ENCODE peak calls at places on chromosome 1, in six cellular contexts. O, U, X, J, D and E are unnamed samples.

GRCh38 chr1:71417421-71417820 is 336.6 kb upstream of the ZRANB2 start:
- DNase-seq in O (no peak), U (no peak), X (no peak), J (no peak), D (no peak), E (no peak)

GRCh38 chr1:27968692-27969091 is 8.9 kb downstream of the XKR8 start:
- DNase-seq in O (no peak), U (no peak), X (no peak), J (peak; percentile 33), D (no peak), E (no peak)

GRCh38 chr1:29117381-29117780 is 6.3 kb downstream of the TMEM200B start:
- DNase-seq in O (no peak), U (no peak), X (no peak), J (no peak), D (no peak), E (no peak)

GRCh38 chr1:89673251-89673650 is 40.3 kb downstream of the LRRC8C start:
- DNase-seq in O (no peak), U (no peak), X (no peak), J (no peak), D (no peak), E (no peak)

GRCh38 chr1:155472491-155472890 is 90.1 kb downstream of the ASH1L start:
- DNase-seq in O (no peak), U (no peak), X (no peak), J (no peak), D (no peak), E (no peak)

GRCh38 chr1:78003882-78004718 is 639 bp upstream of the DNAJB4 start:
- DNase-seq in O (peak; percentile 58), U (peak; percentile 75), X (peak; percentile 48), J (peak; percentile 78), D (no peak), E (no peak)

GRCh38 chr1:200732438-200732837 is 6.3 kb upstream of the CAMSAP2 start:
- DNase-seq in O (no peak), U (no peak), X (no peak), J (no peak), D (no peak), E (no peak)

GRCh38 chr1:86750076-86750475 is 45.7 kb downstream of the SH3GLB1 start:
- DNase-seq in O (no peak), U (no peak), X (no peak), J (no peak), D (no peak), E (no peak)

GRCh38 chr1:58439946-58440345 is 106.6 kb downstream of the OMA1 start:
- DNase-seq in O (no peak), U (no peak), X (no peak), J (no peak), D (no peak), E (no peak)

GRCh38 chr1:34645919-34646318 is 108.9 kb upstream of the GJB5 start:
- DNase-seq in O (no peak), U (no peak), X (no peak), J (no peak), D (no peak), E (no peak)

GRCh38 chr1:162631546-162632233 is 574 bp upstream of the DDR2 start:
- DNase-seq in O (no peak), U (peak; percentile 79), X (no peak), J (no peak), D (no peak), E (peak; percentile 35)

GRCh38 chr1:101137144-101138126 is 99.4 kb upstream of the S1PR1 start:
- DNase-seq in O (no peak), U (no peak), X (no peak), J (no peak), D (no peak), E (no peak)

GRCh38 chr1:42932442-42932941 is 26.2 kb downstream of the SLC2A1 start:
- DNase-seq in O (no peak), U (no peak), X (no peak), J (no peak), D (no peak), E (no peak)

GRCh38 chr1:41048540-41048939 is 27.0 kb upstream of the SLFNL1 start:
- DNase-seq in O (no peak), U (no peak), X (no peak), J (no peak), D (no peak), E (no peak)

GRCh38 chr1:87331319-87332269 is 2.9 kb downstream of the LMO4 start:
- DNase-seq in O (peak; percentile 83), U (peak; percentile 90), X (peak; percentile 51), J (peak; percentile 56), D (no peak), E (peak; percentile 79)

GRCh38 chr1:109620396-109620817 is 770 bp downstream of the AMPD2 start:
- DNase-seq in O (peak; percentile 44), U (peak; percentile 77), X (no peak), J (no peak), D (no peak), E (no peak)

GRCh38 chr1:17875882-17876280 is 120.7 kb downstream of the ACTL8 start:
- DNase-seq in O (no peak), U (peak; percentile 25), X (no peak), J (no peak), D (no peak), E (peak; percentile 58)

GRCh38 chr1:36560177-36560576 is 77.5 kb upstream of the CSF3R start:
- DNase-seq in O (no peak), U (no peak), X (no peak), J (no peak), D (no peak), E (no peak)

GRCh38 chr1:117592155-117592554 is 13.7 kb upstream of the TENT5C start:
- DNase-seq in O (peak; percentile 36), U (no peak), X (peak; percentile 73), J (peak; percentile 62), D (no peak), E (no peak)

GRCh38 chr1:54310439-54311328 is 95.5 kb downstream of the SSBP3 start:
- DNase-seq in O (peak; percentile 49), U (no peak), X (no peak), J (peak; percentile 40), D (no peak), E (peak; percentile 56)

GRCh38 chr1:35359995-35360394 is 91.5 kb downstream of the ZMYM4 start:
- DNase-seq in O (no peak), U (no peak), X (no peak), J (no peak), D (no peak), E (no peak)

GRCh38 chr1:211928993-211929637 is 98.6 kb upstream of the LPGAT1 start:
- DNase-seq in O (peak; percentile 71), U (no peak), X (peak; percentile 50), J (no peak), D (no peak), E (no peak)

GRCh38 chr1:71448444-71448843 is 367.6 kb upstream of the ZRANB2 start:
- DNase-seq in O (no peak), U (no peak), X (no peak), J (no peak), D (no peak), E (no peak)

GRCh38 chr1:155979525-155980343 is 1.4 kb upstream of the ARHGEF2 start:
- DNase-seq in O (peak; percentile 50), U (no peak), X (no peak), J (peak; percentile 56), D (no peak), E (peak; percentile 82)

GRCh38 chr1:11046270-11046566 is 821 bp downstream of the MASP2 start:
- DNase-seq in O (no peak), U (peak; percentile 40), X (no peak), J (no peak), D (no peak), E (no peak)

GRCh38 chr1:199041173-199041914 is 402.5 kb downstream of the PTPRC start:
- DNase-seq in O (no peak), U (no peak), X (no peak), J (no peak), D (no peak), E (no peak)

GRCh38 chr1:171595324-171595723 is 26.7 kb upstream of the MYOCOS start:
- DNase-seq in O (no peak), U (no peak), X (no peak), J (no peak), D (no peak), E (no peak)

GRCh38 chr1:67429011-67429527 is 1.1 kb downstream of the SERBP1 start:
- DNase-seq in O (no peak), U (no peak), X (no peak), J (no peak), D (no peak), E (no peak)

GRCh38 chr1:237730826-237731350 is 159.8 kb downstream of the ZP4 start:
- DNase-seq in O (no peak), U (no peak), X (no peak), J (no peak), D (no peak), E (no peak)

GRCh38 chr1:228306275-228307217 is 98.7 kb downstream of the OBSCN start:
- DNase-seq in O (no peak), U (peak; percentile 61), X (no peak), J (peak; percentile 14), D (no peak), E (peak; percentile 5)

GRCh38 chr1:178693368-178693767 is 31.7 kb upstream of the RALGPS2 start:
- DNase-seq in O (no peak), U (no peak), X (no peak), J (no peak), D (no peak), E (no peak)

GRCh38 chr1:50080904-50081586 is 27.7 kb upstream of the ELAVL4 start:
- DNase-seq in O (no peak), U (no peak), X (no peak), J (no peak), D (no peak), E (no peak)
- TF ChIP-seq POLR2A in O (no peak), U (no peak), X (no peak), J (no peak), D (no peak), E (no peak)

GRCh38 chr1:2557146-2558029 is 1.2 kb downstream of the TNFRSF14 start:
- DNase-seq in O (peak; percentile 84), U (no peak), X (no peak), J (no peak), D (no peak), E (peak; percentile 30)
- TF ChIP-seq CTCF in O (no peak), U (no peak), X (no peak), J (no peak), D (no peak), E (no peak)

GRCh38 chr1:25566186-25566729 is 22.9 kb downstream of the LDLRAP1 start:
- DNase-seq in O (no peak), U (no peak), X (no peak), J (no peak), D (no peak), E (no peak)

GRCh38 chr1:25567710-25568089 is 24.3 kb downstream of the LDLRAP1 start:
- DNase-seq in O (no peak), U (peak; percentile 80), X (no peak), J (peak; percentile 49), D (no peak), E (no peak)

GRCh38 chr1:25565626-25566025 is 22.2 kb downstream of the LDLRAP1 start:
- DNase-seq in O (no peak), U (no peak), X (no peak), J (no peak), D (no peak), E (no peak)

GRCh38 chr1:25568090-25568833 is 24.9 kb downstream of the LDLRAP1 start:
- DNase-seq in O (no peak), U (peak; percentile 83), X (peak; percentile 89), J (peak; percentile 67), D (no peak), E (peak; percentile 63)

GRCh38 chr1:25566730-25567341 is 23.4 kb downstream of the LDLRAP1 start:
- DNase-seq in O (no peak), U (peak; percentile 89), X (peak; percentile 56), J (peak; percentile 95), D (no peak), E (peak; percentile 61)
- H3K4me3 ChIP-seq in O (no peak overlapping the region), U (peak overlapping the region; percentile 4), X (no peak overlapping the region), J (no peak overlapping the region), D (no peak overlapping the region), E (no peak overlapping the region)

GRCh38 chr1:94247146-94248094 is 10.0 kb upstream of the ARHGAP29 start:
- DNase-seq in O (peak; percentile 79), U (peak; percentile 82), X (peak; percentile 62), J (peak; percentile 60), D (no peak), E (peak; percentile 91)
- TF ChIP-seq POLR2A in O (no peak), U (no peak), X (peak; percentile 25), J (peak; percentile 79), D (no peak), E (no peak)